ENCODE peak calls at places on chromosomes 1 and 21, in five cellular contexts. One of them, this sample, is unnamed.

GRCh38 chr1:34865981-34866761 is 6.6 kb upstream of the SMIM12 start:
- DNase-seq in GM12878: peak; percentile 52
- DNase-seq in SK-N-SH: peak; percentile 87
- DNase-seq in HepG2: peak; percentile 41
- DNase-seq in K562: peak; percentile 92
- DNase-seq in this sample: peak; percentile 53

GRCh38 chr1:44361478-44361877 is 6.4 kb upstream of the ERI3 start:
- DNase-seq in HepG2: no peak
- DNase-seq in K562: peak; percentile 44
- DNase-seq in SK-N-SH: no peak
- DNase-seq in GM12878: no peak
- DNase-seq in this sample: no peak

GRCh38 chr1:43505077-43505780 is 25.5 kb upstream of the PTPRF start:
- DNase-seq in K562: no peak
- DNase-seq in GM12878: no peak
- DNase-seq in SK-N-SH: no peak
- DNase-seq in HepG2: no peak
- DNase-seq in this sample: no peak

GRCh38 chr1:150967936-150968335 is 6.7 kb downstream of the CERS2 start:
- DNase-seq in K562: no peak
- DNase-seq in SK-N-SH: no peak
- DNase-seq in HepG2: no peak
- DNase-seq in GM12878: no peak
- DNase-seq in this sample: no peak

GRCh38 chr1:47738560-47739182 is 258.5 kb downstream of the TRABD2B start:
- DNase-seq in GM12878: no peak
- DNase-seq in HepG2: peak; percentile 35
- DNase-seq in K562: peak; percentile 59
- DNase-seq in SK-N-SH: peak; percentile 74
- DNase-seq in this sample: peak; percentile 11

GRCh38 chr1:244113532-244114320 is 62.6 kb downstream of the ZBTB18 start:
- DNase-seq in GM12878: no peak
- DNase-seq in HepG2: no peak
- DNase-seq in K562: no peak
- DNase-seq in SK-N-SH: no peak
- DNase-seq in this sample: peak; percentile 15

GRCh38 chr1:70085451-70085850 is 119.9 kb downstream of the LRRC40 start:
- DNase-seq in K562: no peak
- DNase-seq in GM12878: no peak
- DNase-seq in HepG2: no peak
- DNase-seq in SK-N-SH: no peak
- DNase-seq in this sample: no peak

GRCh38 chr1:243585982-243586381 is 264.1 kb downstream of the AKT3 start:
- DNase-seq in SK-N-SH: no peak
- DNase-seq in HepG2: no peak
- DNase-seq in K562: no peak
- DNase-seq in GM12878: no peak
- DNase-seq in this sample: no peak

GRCh38 chr1:3452866-3453175 is 1.6 kb upstream of the ARHGEF16 start:
- DNase-seq in HepG2: no peak
- DNase-seq in SK-N-SH: no peak
- DNase-seq in K562: no peak
- DNase-seq in GM12878: no peak
- DNase-seq in this sample: no peak

GRCh38 chr1:208134491-208134890 is 109.7 kb downstream of the PLXNA2 start:
- DNase-seq in K562: no peak
- DNase-seq in SK-N-SH: no peak
- DNase-seq in HepG2: no peak
- DNase-seq in GM12878: no peak
- DNase-seq in this sample: no peak

GRCh38 chr1:86914998-86915736 is 732 bp downstream of the HS2ST1 start:
- DNase-seq in HepG2: peak; percentile 53
- DNase-seq in GM12878: peak; percentile 24
- DNase-seq in K562: peak; percentile 68
- DNase-seq in SK-N-SH: peak; percentile 45
- DNase-seq in this sample: peak; percentile 53

GRCh38 chr1:241579434-241579833 is 47.3 kb downstream of the KMO start:
- DNase-seq in HepG2: no peak
- DNase-seq in K562: no peak
- DNase-seq in SK-N-SH: no peak
- DNase-seq in GM12878: no peak
- DNase-seq in this sample: no peak

GRCh38 chr1:8076171-8076570 is 50.1 kb upstream of the ERRFI1 start:
- DNase-seq in GM12878: no peak
- DNase-seq in K562: no peak
- DNase-seq in SK-N-SH: no peak
- DNase-seq in HepG2: no peak
- DNase-seq in this sample: no peak

GRCh38 chr1:59635057-59635456 is 179.7 kb upstream of the HOOK1 start:
- DNase-seq in GM12878: no peak
- DNase-seq in SK-N-SH: peak; percentile 62
- DNase-seq in K562: no peak
- DNase-seq in HepG2: no peak
- DNase-seq in this sample: peak; percentile 10

GRCh38 chr21:39660191-39660590 is 47.5 kb downstream of the B3GALT5 start:
- DNase-seq in GM12878: no peak
- DNase-seq in HepG2: no peak
- DNase-seq in K562: peak; percentile 21
- DNase-seq in SK-N-SH: peak; percentile 70
- DNase-seq in this sample: peak; percentile 64

DNA sequence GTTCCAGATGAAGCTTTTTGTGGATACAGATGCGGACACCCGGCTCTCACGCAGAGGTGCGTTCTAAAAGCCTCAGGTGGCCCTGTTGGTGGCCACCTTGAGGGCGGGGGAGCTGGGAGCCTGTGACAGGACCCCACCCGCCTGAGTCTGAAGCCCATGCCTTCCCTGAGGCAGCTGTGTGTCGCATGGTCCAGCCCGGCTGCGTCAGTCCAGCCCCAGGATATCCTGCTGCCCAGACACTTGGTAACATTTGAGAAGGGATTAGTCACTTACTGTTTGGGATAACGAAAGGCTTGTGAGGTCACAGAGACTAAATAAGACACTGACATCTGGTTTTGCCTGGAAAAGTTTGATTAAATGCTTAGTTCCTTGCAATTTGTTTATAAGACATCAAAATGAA is 68.9 kb downstream of the UCK2 start:
- DNase-seq in GM12878: no peak
- DNase-seq in K562: no peak
- DNase-seq in HepG2: no peak
- DNase-seq in SK-N-SH: no peak
- DNase-seq in this sample: peak; percentile 98
- TF ChIP-seq RFX5 in GM12878: no peak
- TF ChIP-seq RFX5 in K562: no peak
- TF ChIP-seq RFX5 in HepG2: no peak
- TF ChIP-seq RFX5 in SK-N-SH: no peak
- TF ChIP-seq RFX5 in this sample: no peak

DNA sequence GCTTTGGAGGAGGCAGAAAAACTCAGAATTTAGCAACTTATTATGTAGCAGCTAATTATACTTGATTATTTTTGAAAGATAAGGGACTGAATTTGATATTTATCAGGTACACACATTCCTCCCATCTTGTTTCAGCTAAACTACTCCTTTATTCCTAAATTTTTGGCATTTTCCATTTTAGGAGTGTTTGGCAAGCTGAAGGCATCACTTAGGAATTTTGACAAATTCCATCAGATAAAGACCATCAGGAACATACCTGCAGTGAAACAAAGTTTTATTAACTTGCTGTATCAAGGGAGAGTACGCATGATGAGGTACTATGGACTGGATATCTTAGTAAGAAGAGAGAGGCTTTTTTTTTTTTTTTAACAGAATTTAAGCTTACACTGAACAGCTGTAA is 1092.2 kb downstream of the PLA2G4A start:
- DNase-seq in GM12878: no peak
- DNase-seq in SK-N-SH: no peak
- DNase-seq in HepG2: no peak
- DNase-seq in K562: no peak
- DNase-seq in this sample: no peak
- TF ChIP-seq MXI1 in GM12878: no peak
- TF ChIP-seq MXI1 in SK-N-SH: no peak
- TF ChIP-seq MXI1 in HepG2: no peak
- TF ChIP-seq MXI1 in K562: no peak
- TF ChIP-seq MXI1 in this sample: no peak

GRCh38 chr1:111475706-111476105 is 1.9 kb downstream of the C1orf162 start:
- DNase-seq in HepG2: no peak
- DNase-seq in SK-N-SH: no peak
- DNase-seq in K562: no peak
- DNase-seq in GM12878: peak; percentile 47
- DNase-seq in this sample: no peak

GRCh38 chr1:111474521-111474920 is 737 bp downstream of the C1orf162 start:
- DNase-seq in SK-N-SH: no peak
- DNase-seq in GM12878: no peak
- DNase-seq in K562: no peak
- DNase-seq in HepG2: no peak
- DNase-seq in this sample: no peak

GRCh38 chr1:111476214-111476613 is 2.4 kb downstream of the C1orf162 start:
- DNase-seq in K562: no peak
- DNase-seq in HepG2: no peak
- DNase-seq in SK-N-SH: no peak
- DNase-seq in GM12878: no peak
- DNase-seq in this sample: no peak

GRCh38 chr1:111474106-111474505 is 322 bp downstream of the C1orf162 start:
- DNase-seq in GM12878: no peak
- DNase-seq in HepG2: no peak
- DNase-seq in SK-N-SH: no peak
- DNase-seq in K562: no peak
- DNase-seq in this sample: no peak

GRCh38 chr1:111476761-111477309 is 3.1 kb downstream of the C1orf162 start:
- DNase-seq in GM12878: peak; percentile 59
- DNase-seq in K562: peak; percentile 21
- DNase-seq in HepG2: no peak
- DNase-seq in SK-N-SH: no peak
- DNase-seq in this sample: no peak
- TF ChIP-seq RFX5 in GM12878: no peak
- TF ChIP-seq RFX5 in K562: no peak
- TF ChIP-seq RFX5 in HepG2: no peak
- TF ChIP-seq RFX5 in SK-N-SH: no peak
- TF ChIP-seq RFX5 in this sample: no peak

DNA sequence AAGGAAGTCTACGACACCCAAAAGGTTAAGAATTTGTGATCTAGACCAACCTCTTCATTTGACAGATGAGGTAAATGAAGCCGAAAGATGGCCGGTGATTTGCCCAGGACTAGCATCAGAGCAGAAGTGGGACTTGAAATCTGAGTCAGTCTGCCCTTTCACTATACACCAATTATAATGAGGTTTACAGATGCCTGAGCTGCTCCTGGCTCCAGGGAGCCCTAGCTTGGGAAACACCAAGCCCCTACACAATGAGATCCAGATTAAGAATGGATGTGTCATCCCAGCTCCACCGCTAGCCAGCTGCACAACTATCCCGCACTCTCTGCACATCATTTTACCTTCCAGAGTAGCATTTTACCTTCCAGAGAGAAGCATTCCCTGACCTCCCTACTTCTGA is 26.9 kb downstream of the SERTAD4 start:
- DNase-seq in K562: no peak
- DNase-seq in GM12878: no peak
- DNase-seq in SK-N-SH: no peak
- DNase-seq in HepG2: no peak
- DNase-seq in this sample: peak; percentile 30
- TF ChIP-seq MXI1 in K562: no peak
- TF ChIP-seq MXI1 in GM12878: no peak
- TF ChIP-seq MXI1 in SK-N-SH: no peak
- TF ChIP-seq MXI1 in HepG2: no peak
- TF ChIP-seq MXI1 in this sample: no peak

DNA sequence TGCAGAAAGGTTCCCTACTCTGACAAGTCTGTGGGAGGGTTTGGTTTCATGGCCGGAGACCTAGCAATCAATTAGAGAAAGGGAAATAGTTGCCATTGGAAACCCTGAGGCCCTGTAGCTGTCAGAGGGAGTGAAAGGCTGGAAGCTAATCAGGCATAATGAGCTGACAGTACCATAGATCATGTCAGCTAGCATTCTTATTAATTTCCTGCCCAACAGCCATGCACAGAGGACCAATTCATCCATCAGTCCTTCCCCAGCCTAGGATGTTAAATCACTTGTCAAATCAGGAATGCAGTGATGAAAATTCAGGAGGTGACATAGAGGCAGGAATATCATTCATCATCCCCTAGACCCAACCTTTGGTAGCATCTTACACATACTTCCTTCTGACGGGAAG is 527.3 kb downstream of the PLPP3 start:
- DNase-seq in SK-N-SH: no peak
- DNase-seq in GM12878: no peak
- DNase-seq in K562: no peak
- DNase-seq in HepG2: no peak
- DNase-seq in this sample: no peak
- TF ChIP-seq RFX5 in SK-N-SH: no peak
- TF ChIP-seq RFX5 in GM12878: no peak
- TF ChIP-seq RFX5 in K562: no peak
- TF ChIP-seq RFX5 in HepG2: no peak
- TF ChIP-seq RFX5 in this sample: no peak

GRCh38 chr1:18649713-18650370 is 19.2 kb downstream of the PAX7 start:
- DNase-seq in K562: no peak
- DNase-seq in SK-N-SH: peak; percentile 35
- DNase-seq in HepG2: no peak
- DNase-seq in GM12878: no peak
- DNase-seq in this sample: no peak
- TF ChIP-seq MXI1 in K562: no peak
- TF ChIP-seq MXI1 in SK-N-SH: no peak
- TF ChIP-seq MXI1 in HepG2: no peak
- TF ChIP-seq MXI1 in GM12878: no peak
- TF ChIP-seq MXI1 in this sample: no peak

GRCh38 chr1:41461790-41462679 is 22.4 kb downstream of the EDN2 start:
- DNase-seq in GM12878: no peak
- DNase-seq in K562: no peak
- DNase-seq in SK-N-SH: no peak
- DNase-seq in HepG2: peak; percentile 7
- DNase-seq in this sample: no peak

GRCh38 chr1:41465741-41466140 is 18.7 kb downstream of the EDN2 start:
- DNase-seq in GM12878: no peak
- DNase-seq in SK-N-SH: no peak
- DNase-seq in HepG2: no peak
- DNase-seq in K562: no peak
- DNase-seq in this sample: no peak

GRCh38 chr1:41464886-41465285 is 19.6 kb downstream of the EDN2 start:
- DNase-seq in HepG2: no peak
- DNase-seq in GM12878: no peak
- DNase-seq in K562: no peak
- DNase-seq in SK-N-SH: no peak
- DNase-seq in this sample: no peak

GRCh38 chr1:41462680-41463004 is 21.8 kb downstream of the EDN2 start:
- DNase-seq in HepG2: no peak
- DNase-seq in SK-N-SH: no peak
- DNase-seq in K562: no peak
- DNase-seq in GM12878: no peak
- DNase-seq in this sample: no peak

DNA sequence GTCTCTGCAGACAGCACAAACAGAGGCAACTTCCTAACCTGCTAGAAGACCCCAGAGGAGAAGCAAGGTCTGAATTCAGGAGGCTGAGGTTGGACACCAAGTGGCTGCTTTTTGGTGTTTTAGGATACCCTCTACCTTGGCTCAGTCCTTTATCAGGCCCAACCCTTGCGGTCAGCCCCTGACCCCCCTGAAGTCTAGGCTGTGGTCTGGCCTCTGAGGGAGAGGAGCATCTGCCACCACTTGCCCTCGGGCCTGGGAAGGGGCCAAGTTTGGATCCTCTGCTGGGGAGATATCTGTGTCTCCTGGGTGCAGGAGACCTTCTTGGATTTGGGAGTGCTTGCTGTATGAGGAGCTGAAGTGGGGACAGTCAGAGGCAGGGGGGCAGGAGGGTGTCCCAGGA is 21.0 kb downstream of the EDN2 start:
- DNase-seq in GM12878: no peak
- DNase-seq in SK-N-SH: no peak
- DNase-seq in K562: no peak
- DNase-seq in HepG2: no peak
- DNase-seq in this sample: no peak
- TF ChIP-seq RFX5 in GM12878: no peak
- TF ChIP-seq RFX5 in SK-N-SH: no peak
- TF ChIP-seq RFX5 in K562: no peak
- TF ChIP-seq RFX5 in HepG2: no peak
- TF ChIP-seq RFX5 in this sample: no peak

This sample was measured in IMR-90.